ENCODE peak calls at places on chromosomes 6 and 20, in four cellular contexts. W is GM12878, T is HL-60, X is K562. U is an unnamed sample.

GRCh38 chr6:125236536-125237327 is 65.0 kb downstream of the HDDC2 start:
- DNase-seq in X (no peak), T (no peak), W (no peak), U (no peak)

GRCh38 chr6:20126789-20127653 is 85.2 kb downstream of the MBOAT1 start:
- DNase-seq in W (peak), T (peak), X (peak), U (peak)

GRCh38 chr20:11217322-11217989 is 543.7 kb upstream of the JAG1 start:
- DNase-seq in X (no peak), T (no peak), W (no peak), U (no peak)

GRCh38 chr6:154766993-154767392 is 33.8 kb downstream of the SCAF8 start:
- DNase-seq in X (no peak), T (no peak), W (no peak), U (no peak)

GRCh38 chr6:42471714-42472113 is 20.0 kb upstream of the TRERF1 start:
- DNase-seq in W (no peak), T (no peak), X (no peak), U (no peak)

GRCh38 chr6:166771701-166772100 is 144.7 kb upstream of the RPS6KA2 start:
- DNase-seq in X (no peak), W (no peak), T (no peak), U (no peak)

GRCh38 chr6:15504581-15505350 is 158.1 kb downstream of the DTNBP1 start:
- DNase-seq in X (no peak), T (no peak), W (no peak), U (no peak)

GRCh38 chr20:24721891-24722530 is 227.1 kb upstream of the CST7 start:
- DNase-seq in X (no peak), W (no peak), T (no peak), U (no peak)

GRCh38 chr6:77474286-77474956 is 11.1 kb upstream of the HTR1B start:
- DNase-seq in X (no peak), T (no peak), W (no peak), U (no peak)

GRCh38 chr6:71044753-71045152 is 87.9 kb upstream of the B3GAT2 start:
- DNase-seq in W (no peak), T (no peak), X (no peak), U (no peak)

GRCh38 chr20:59485576-59486250 is 118.6 kb upstream of the PHACTR3 start:
- DNase-seq in W (no peak), X (no peak), T (no peak), U (no peak)

GRCh38 chr20:8291873-8292272 is 159.8 kb downstream of the PLCB1 start:
- DNase-seq in W (no peak), X (no peak), T (no peak), U (no peak)

GRCh38 chr6:56958481-56958880 is 3.6 kb downstream of the BEND6 start:
- DNase-seq in T (no peak), X (no peak), W (no peak), U (no peak)

GRCh38 chr20:18527836-18528235 is 20.1 kb downstream of the SEC23B start:
- DNase-seq in W (no peak), T (no peak), X (no peak), U (no peak)

GRCh38 chr6:151306269-151306783 is 66.6 kb downstream of the AKAP12 start:
- DNase-seq in W (no peak), T (no peak), X (no peak), U (no peak)

GRCh38 chr6:56450882-56451739 is 191.6 kb downstream of the DST start:
- DNase-seq in W (no peak), T (no peak), X (no peak), U (no peak)

GRCh38 chr6:91754691-91755090 is 1167.8 kb upstream of the MAP3K7 start:
- DNase-seq in X (no peak), T (no peak), W (no peak), U (no peak)
- TF ChIP-seq SPI1 in X (no peak), T (no peak), W (no peak), U (no peak)

GRCh38 chr6:33848498-33848897 is 44.7 kb upstream of the MLN start:
- DNase-seq in W (no peak), T (no peak), X (no peak), U (no peak)
- TF ChIP-seq SPI1 in W (no peak), T (no peak), X (no peak), U (no peak)

DNA sequence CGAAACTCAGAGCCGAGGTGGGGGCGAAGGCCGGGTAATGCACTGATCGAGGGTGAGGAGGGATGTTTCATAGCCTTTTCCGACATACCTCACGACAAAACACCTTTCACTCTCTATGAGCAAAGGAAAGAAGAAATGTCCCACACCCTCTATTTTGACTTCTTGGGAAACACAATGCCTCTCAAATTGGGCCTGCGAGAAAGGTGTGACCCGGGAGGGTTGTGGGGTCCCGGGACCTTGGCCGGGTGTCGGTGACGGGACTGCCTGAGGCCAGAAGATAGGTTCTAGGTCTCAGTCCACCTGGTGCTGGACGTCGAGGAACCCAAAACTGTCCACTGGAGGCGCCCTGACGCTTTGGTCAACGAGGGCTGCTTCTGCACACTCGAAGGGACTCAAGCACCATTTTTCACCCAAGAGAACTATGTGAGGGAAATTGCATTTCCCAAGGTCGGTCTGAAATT is 41.1 kb upstream of the OSTM1 start:
- DNase-seq in T (no peak), X (peak), W (no peak), U (no peak)
- TF ChIP-seq SPI1 in T (no peak), X (no peak), W (no peak), U (no peak)

DNA sequence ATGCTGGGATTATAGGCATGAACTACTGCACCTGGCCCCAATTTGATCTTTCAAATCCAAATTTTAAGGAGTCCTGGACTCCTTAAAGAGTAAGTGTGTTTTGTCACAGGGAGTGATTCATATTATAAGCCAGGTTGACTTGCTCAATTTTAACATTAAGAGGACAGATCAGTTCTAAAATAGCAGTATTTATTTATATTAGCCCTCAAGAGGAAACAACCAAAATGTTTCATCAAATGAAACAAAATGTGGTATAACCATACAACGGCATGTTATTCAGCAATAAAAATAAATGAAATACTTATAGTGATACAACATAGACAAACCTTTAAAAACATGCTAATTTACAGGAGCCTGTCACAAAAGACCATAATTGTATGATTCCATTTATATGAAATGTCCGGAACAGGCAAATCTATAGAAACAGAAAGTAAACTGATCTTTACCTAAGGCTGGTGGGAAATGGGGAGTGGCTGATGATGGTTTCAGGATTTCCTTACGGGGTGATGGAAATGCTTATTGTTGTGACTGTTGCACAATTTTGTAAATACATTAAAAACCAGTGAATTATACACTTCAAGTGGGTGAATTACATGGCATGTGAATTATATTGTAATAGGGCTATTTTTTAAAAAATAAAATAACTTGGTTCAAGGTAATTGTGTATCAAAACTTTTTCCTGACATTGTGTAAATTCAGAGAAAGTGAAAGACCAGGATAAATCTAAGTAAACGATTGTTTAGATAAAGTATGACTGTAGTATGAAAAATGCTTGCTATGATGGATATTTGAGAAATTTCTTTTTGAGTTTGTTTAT is 637.3 kb downstream of the MMUT start:
- DNase-seq in X (no peak), W (no peak), T (no peak), U (no peak)
- TF ChIP-seq SPI1 in X (no peak), W (no peak), T (no peak), U (no peak)

GRCh38 chr6:146546440-146546839 is 2.8 kb downstream of the RAB32 start:
- DNase-seq in X (no peak), T (peak), W (no peak), U (no peak)
- TF ChIP-seq SPI1 in X (no peak), T (no peak), W (no peak), U (no peak)

GRCh38 chr20:13525225-13525940 is 113.3 kb downstream of the TASP1 start:
- DNase-seq in X (no peak), T (no peak), W (no peak), U (no peak)
- TF ChIP-seq SPI1 in X (no peak), T (no peak), W (no peak), U (no peak)

GRCh38 chr6:33850869-33851541 is 47.2 kb upstream of the MLN start:
- DNase-seq in W (no peak), T (no peak), X (no peak), U (no peak)

GRCh38 chr6:33853026-33853425 is 49.2 kb upstream of the MLN start:
- DNase-seq in T (no peak), W (no peak), X (no peak), U (no peak)

GRCh38 chr6:33853736-33854135 is 49.9 kb upstream of the MLN start:
- DNase-seq in W (no peak), T (no peak), X (no peak), U (no peak)

GRCh38 chr6:33850294-33850693 is 46.5 kb upstream of the MLN start:
- DNase-seq in X (no peak), T (no peak), W (no peak), U (no peak)

GRCh38 chr6:33851959-33852358 is 48.2 kb upstream of the MLN start:
- DNase-seq in W (no peak), X (peak), T (no peak), U (no peak)
- TF ChIP-seq SPI1 in W (no peak), X (no peak), T (no peak), U (no peak)

DNA sequence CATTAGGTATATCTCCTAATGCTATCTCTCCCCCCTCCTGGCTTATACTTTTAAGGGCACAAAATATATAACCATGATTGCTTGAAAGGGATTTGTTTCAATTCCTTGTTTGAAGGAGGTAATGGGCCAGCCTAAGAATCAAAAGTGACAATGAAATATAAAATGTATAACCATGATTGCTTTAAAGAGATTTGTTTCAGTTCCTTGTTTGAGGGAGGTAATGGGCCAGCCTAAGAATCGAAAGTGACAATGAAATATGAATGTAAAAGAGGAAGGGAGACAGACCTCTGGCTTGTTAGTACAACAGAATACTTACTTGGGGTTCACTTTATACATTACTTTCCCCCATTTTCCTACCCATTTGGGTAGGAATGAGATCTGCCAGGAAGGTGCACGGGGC is 55.5 kb downstream of the FOXC1 start:
- DNase-seq in W (peak), T (no peak), X (no peak), U (peak)
- TF ChIP-seq SPI1 in W (peak), T (peak), X (no peak), U (peak)

U was measured in GM12891.